ENCODE peak calls at places on chromosomes 7 and 10, in seven cellular contexts. M is GM12878, T is HepG2, C is T47D, A is SK-N-SH, F is K562, H is H1. R is an unnamed sample.

GRCh38 chr10:132139526-132139925 is 47.2 kb upstream of the DPYSL4 start:
- DNase-seq in C (no peak), H (no peak), F (no peak), A (no peak), M (no peak), T (no peak), R (no peak)

GRCh38 chr7:27946351-27946750 is 206.4 kb downstream of the TAX1BP1 start:
- DNase-seq in F (no peak), C (no peak), H (no peak), A (no peak), T (no peak), M (no peak), R (no peak)

GRCh38 chr7:27101906-27102577 is 441 bp downstream of the HOXA2 start:
- DNase-seq in H (no peak), A (no peak), M (no peak), C (no peak), T (no peak), F (no peak), R (no peak)

GRCh38 chr7:41046221-41046761 is 656.6 kb downstream of the INHBA start:
- DNase-seq in H (no peak), C (no peak), F (no peak), T (no peak), M (no peak), A (no peak), R (no peak)

GRCh38 chr7:11533229-11533820 is 298.7 kb downstream of the THSD7A start:
- DNase-seq in C (no peak), M (no peak), T (no peak), H (no peak), F (no peak), A (no peak), R (no peak)

GRCh38 chr7:7996568-7996967 is 28.0 kb downstream of the GLCCI1 start:
- DNase-seq in C (peak), M (no peak), H (no peak), A (no peak), T (peak), F (no peak), R (no peak)

GRCh38 chr7:3955751-3956696 is 655.0 kb downstream of the SDK1 start:
- DNase-seq in H (no peak), M (peak), A (no peak), T (no peak), C (no peak), F (no peak), R (no peak)

GRCh38 chr10:32332299-32332750 is 14.6 kb downstream of the EPC1 start:
- DNase-seq in F (peak), C (no peak), M (peak), T (no peak), H (no peak), A (no peak), R (no peak)

GRCh38 chr7:103447073-103447960 is 1.3 kb upstream of the SLC26A5 start:
- DNase-seq in T (peak), M (no peak), H (peak), C (peak), A (peak), F (peak), R (peak)

GRCh38 chr7:1758417-1758858 is 88.4 kb downstream of the ELFN1 start:
- DNase-seq in H (no peak), F (peak), A (peak), C (no peak), M (no peak), T (peak), R (peak)

GRCh38 chr10:99966306-99966705 is 43.4 kb downstream of the DNMBP start:
- DNase-seq in T (no peak), F (peak), A (peak), M (no peak), H (no peak), C (no peak), R (peak)

GRCh38 chr10:72426982-72427381 is 72.3 kb upstream of the DNAJB12 start:
- DNase-seq in H (no peak), A (no peak), T (no peak), C (no peak), F (no peak), M (no peak), R (no peak)

GRCh38 chr10:4194231-4194630 is 409.2 kb upstream of the KLF6 start:
- DNase-seq in A (no peak), M (no peak), T (no peak), F (no peak), H (no peak), C (no peak), R (no peak)

GRCh38 chr7:55964802-55965470 is 551 bp downstream of the NIPSNAP2 start:
- DNase-seq in H (no peak), F (peak), T (peak), M (no peak), A (peak), C (no peak), R (peak)

GRCh38 chr7:132002343-132002968 is 446.0 kb upstream of the PODXL start:
- DNase-seq in H (no peak), T (no peak), C (no peak), F (no peak), A (no peak), M (no peak), R (no peak)

GRCh38 chr10:77829356-77829755 is 97.2 kb downstream of the DLG5 start:
- DNase-seq in A (no peak), T (no peak), M (no peak), H (no peak), F (no peak), C (no peak), R (no peak)

GRCh38 chr7:90726623-90727022 is 130.5 kb downstream of the CDK14 start:
- DNase-seq in A (no peak), C (no peak), T (no peak), H (no peak), M (no peak), F (no peak), R (no peak)

GRCh38 chr10:122774269-122774668 is 71.4 kb downstream of the CUZD1 start:
- DNase-seq in H (no peak), M (no peak), A (no peak), T (no peak), C (no peak), F (no peak), R (no peak)

DNA sequence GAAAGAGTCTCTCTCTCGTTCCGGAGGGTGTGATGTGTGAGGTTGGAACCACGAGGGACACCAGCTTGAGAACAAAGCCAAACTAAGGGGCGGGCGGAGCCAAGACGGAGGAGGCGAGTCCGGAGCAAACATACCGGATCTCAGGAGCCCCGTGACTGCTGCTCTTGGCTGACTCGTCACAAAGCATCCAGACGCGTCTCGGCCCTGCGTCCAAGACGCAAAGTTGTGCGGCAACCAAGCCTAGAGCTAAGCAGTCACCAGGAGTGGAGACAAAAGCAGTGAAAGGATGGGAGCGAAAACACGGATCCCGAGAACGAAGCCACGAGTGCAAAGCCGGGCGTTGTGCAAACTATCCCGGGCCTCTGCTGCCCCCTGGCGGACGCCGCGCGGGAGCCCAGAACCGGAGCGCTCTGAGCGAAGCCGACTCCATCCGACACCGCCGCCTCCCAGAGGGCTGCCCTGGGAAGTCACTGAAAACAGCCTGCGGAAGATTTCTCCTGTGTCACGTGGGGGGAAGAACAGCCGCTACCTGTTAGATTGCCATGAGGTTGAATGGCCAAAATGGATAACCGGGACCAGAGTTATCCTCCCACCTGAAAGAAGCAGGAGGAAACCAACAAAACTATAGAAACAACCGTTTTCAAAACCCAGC is 46.4 kb upstream of the TMEM72 start:
- DNase-seq in T (peak), M (peak), F (peak), A (peak), C (peak), H (peak), R (peak)
- TF ChIP-seq JUND in T (peak), M (no peak), F (peak), A (no peak), C (no peak), H (no peak), R (no peak)

DNA sequence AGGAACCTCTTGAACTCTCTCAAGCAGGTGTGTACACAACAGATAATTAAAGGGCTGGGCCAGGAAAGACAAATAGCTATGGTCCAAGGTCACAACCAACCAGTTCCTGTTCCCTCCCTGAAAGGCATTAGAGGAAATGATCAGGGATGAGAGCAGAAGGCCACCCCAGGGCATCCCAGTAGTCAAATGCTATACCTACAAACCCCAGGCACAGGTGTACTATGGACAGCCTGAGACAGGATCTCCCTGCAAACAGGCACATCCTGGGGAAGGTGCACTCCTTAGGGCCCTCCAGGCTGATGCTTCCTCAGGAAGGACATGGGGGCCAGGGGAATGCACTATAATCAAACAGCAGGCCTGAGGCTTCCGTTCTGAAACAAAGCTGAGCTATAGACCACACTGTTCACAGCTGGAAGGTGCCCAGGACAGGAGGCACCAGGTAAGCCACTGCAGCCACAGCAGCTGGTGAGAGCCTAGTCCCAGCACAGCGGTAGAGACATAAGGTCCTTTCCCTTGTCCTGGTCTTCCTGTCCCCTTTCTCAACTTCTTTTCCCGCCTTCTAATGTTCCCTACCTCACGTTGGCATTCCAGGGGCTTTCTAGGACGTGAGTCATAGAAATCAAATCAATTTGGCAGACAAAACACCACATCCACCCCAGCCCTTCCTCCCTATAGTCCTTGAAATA is 13.3 kb downstream of the PARP12 start:
- DNase-seq in T (peak), C (no peak), A (no peak), M (no peak), F (no peak), H (no peak), R (no peak)
- TF ChIP-seq JUND in T (no peak), C (no peak), A (no peak), M (no peak), F (no peak), H (no peak), R (no peak)

GRCh38 chr10:67783576-67784294 is 54.3 kb downstream of the DNAJC12 start:
- DNase-seq in H (no peak), A (no peak), M (no peak), C (no peak), T (no peak), F (no peak), R (no peak)

GRCh38 chr10:67782556-67782955 is 55.4 kb downstream of the DNAJC12 start:
- DNase-seq in A (no peak), M (no peak), T (no peak), F (no peak), H (no peak), C (no peak), R (no peak)

GRCh38 chr10:67788028-67788886 is 49.7 kb downstream of the DNAJC12 start:
- DNase-seq in H (peak), T (peak), M (no peak), F (peak), C (no peak), A (peak), R (peak)

GRCh38 chr10:67784584-67784983 is 53.4 kb downstream of the DNAJC12 start:
- DNase-seq in C (no peak), F (no peak), M (no peak), H (no peak), A (no peak), T (no peak), R (no peak)

GRCh38 chr10:67785098-67785497 is 52.9 kb downstream of the DNAJC12 start:
- DNase-seq in F (no peak), M (no peak), A (no peak), T (no peak), C (no peak), H (no peak), R (no peak)
- TF ChIP-seq JUND in F (no peak), M (no peak), A (no peak), T (no peak), C (no peak), H (no peak), R (no peak)

GRCh38 chr7:66505531-66506451 is 122.9 kb upstream of the KCTD7 start:
- DNase-seq in F (no peak), A (no peak), C (no peak), T (no peak), M (no peak), H (no peak), R (no peak)
- TF ChIP-seq JUND in F (no peak), A (no peak), C (no peak), T (no peak), M (no peak), H (no peak), R (no peak)

GRCh38 chr7:86926732-86927131 is 132.7 kb downstream of the ELAPOR2 start:
- DNase-seq in T (peak), C (peak), A (peak), H (no peak), M (no peak), F (peak), R (peak)
- TF ChIP-seq JUND in T (no peak), C (no peak), A (no peak), H (no peak), M (no peak), F (no peak), R (no peak)

GRCh38 chr10:51325649-51326048 is 251.4 kb downstream of the PRKG1 start:
- DNase-seq in A (no peak), H (no peak), F (no peak), T (no peak), C (no peak), M (no peak), R (no peak)

GRCh38 chr10:51326174-51326573 is 251.9 kb downstream of the PRKG1 start:
- DNase-seq in F (no peak), A (no peak), C (no peak), M (no peak), T (no peak), H (no peak), R (no peak)

GRCh38 chr10:51321968-51322367 is 247.7 kb downstream of the PRKG1 start:
- DNase-seq in H (no peak), F (no peak), T (no peak), C (no peak), A (peak), M (no peak), R (no peak)

GRCh38 chr10:51321300-51321699 is 247.0 kb downstream of the PRKG1 start:
- DNase-seq in A (no peak), C (no peak), H (no peak), F (no peak), M (no peak), T (no peak), R (no peak)
- TF ChIP-seq JUND in A (no peak), C (no peak), H (no peak), F (no peak), M (no peak), T (no peak), R (no peak)

DNA sequence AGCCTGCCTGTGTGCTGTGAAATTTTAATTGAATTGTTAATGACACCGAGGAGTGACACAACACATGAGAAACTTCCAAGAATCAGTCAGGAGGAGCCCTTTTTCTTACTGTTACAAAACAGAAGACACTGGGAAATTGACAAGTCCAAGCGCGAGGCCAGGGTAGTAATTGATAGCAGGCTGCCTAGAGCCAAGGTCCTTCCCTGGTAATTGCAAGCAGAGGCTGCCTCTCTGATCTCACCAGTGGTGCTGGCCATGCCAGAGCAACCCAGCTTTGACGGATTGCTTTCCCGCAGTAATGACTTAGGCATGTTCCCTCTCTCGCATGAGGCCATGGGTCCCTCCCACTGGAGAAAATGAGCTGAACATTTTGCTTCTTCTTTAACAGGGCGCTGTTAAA is 111.5 kb downstream of the LRMDA start:
- DNase-seq in A (peak), T (no peak), M (no peak), F (no peak), C (no peak), H (no peak), R (no peak)
- TF ChIP-seq JUND in A (peak), T (no peak), M (no peak), F (no peak), C (no peak), H (no peak), R (no peak)

DNA sequence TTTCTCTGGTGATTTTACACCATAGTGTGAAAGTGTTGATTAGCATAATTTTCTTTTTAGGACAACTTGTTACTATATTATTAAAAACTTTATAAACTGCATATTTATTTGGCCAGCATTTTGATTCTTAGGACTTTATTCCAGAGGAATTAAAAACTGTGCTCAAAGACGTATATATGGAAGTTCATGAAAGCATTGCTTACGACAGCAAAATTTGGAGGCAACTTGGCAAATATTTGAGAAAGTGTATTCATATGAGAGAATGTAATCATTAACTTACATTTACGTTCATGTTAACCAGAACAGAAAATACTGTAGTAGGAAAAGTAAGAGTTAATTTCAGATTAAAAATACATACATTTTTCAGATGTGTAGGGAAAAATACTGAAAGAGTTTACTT is 203.1 kb downstream of the JCAD start:
- DNase-seq in A (no peak), T (no peak), M (no peak), C (no peak), H (no peak), F (no peak), R (no peak)
- TF ChIP-seq JUND in A (no peak), T (no peak), M (no peak), C (no peak), H (no peak), F (no peak), R (no peak)